ENCODE peak calls at places on chromosome 20, in five cellular contexts. B, Q, M, N and L are unnamed samples. For H3K4me1, the result is how much of the 10 kb centered on the place peaks cover.

GRCh38 chr20:17227199-17227535 is 327 bp downstream of the PCSK2 start:
- DNase-seq in B (no peak), Q (no peak), M (no peak), N (no peak), L (no peak)

GRCh38 chr20:61157301-61157700 is 94.8 kb upstream of the CDH4 start:
- DNase-seq in B (no peak), Q (no peak), M (no peak), N (no peak), L (no peak)

GRCh38 chr20:3586111-3586510 is 77.1 kb downstream of the GFRA4 start:
- DNase-seq in B (no peak), Q (no peak), M (no peak), N (no peak), L (no peak)

GRCh38 chr20:4335722-4336121 is 320.4 kb upstream of the RNF24 start:
- DNase-seq in B (no peak), Q (no peak), M (no peak), N (no peak), L (no peak)

GRCh38 chr20:17655865-17656489 is 26.1 kb downstream of the RRBP1 start:
- DNase-seq in B (no peak), Q (no peak), M (peak), N (no peak), L (no peak)

GRCh38 chr20:37095108-37095608 is 639 bp downstream of the RBL1 start:
- DNase-seq in B (peak), Q (no peak), M (no peak), N (peak), L (no peak)

GRCh38 chr20:57161478-57162194 is 104.8 kb downstream of the BMP7 start:
- DNase-seq in B (no peak), Q (no peak), M (peak), N (no peak), L (no peak)

GRCh38 chr20:31666258-31667042 is 28.7 kb downstream of the COX4I2 start:
- DNase-seq in B (no peak), Q (no peak), M (no peak), N (no peak), L (peak)

GRCh38 chr20:20440473-20440872 is 72.6 kb downstream of the INSM1 start:
- DNase-seq in B (no peak), Q (no peak), M (no peak), N (no peak), L (no peak)

GRCh38 chr20:52454660-52455059 is 263.1 kb upstream of the ZFP64 start:
- DNase-seq in B (no peak), Q (no peak), M (no peak), N (no peak), L (no peak)

GRCh38 chr20:57650756-57651483 is 30.7 kb upstream of the ZBP1 start:
- DNase-seq in B (peak), Q (no peak), M (peak), N (no peak), L (peak)

GRCh38 chr20:36998652-36999051 is 47.1 kb upstream of the SAMHD1 start:
- DNase-seq in B (no peak), Q (no peak), M (no peak), N (no peak), L (no peak)

GRCh38 chr20:41293269-41294037 is 24.1 kb downstream of the ZHX3 start:
- DNase-seq in B (no peak), Q (no peak), M (no peak), N (no peak), L (no peak)

GRCh38 chr20:40489886-40490285 is 199.2 kb downstream of the MAFB start:
- DNase-seq in B (no peak), Q (no peak), M (no peak), N (no peak), L (no peak)

GRCh38 chr20:2709205-2709981 is 16.8 kb downstream of the EBF4 start:
- DNase-seq in B (no peak), Q (no peak), M (no peak), N (no peak), L (peak)

GRCh38 chr20:53981752-53982437 is 88.5 kb downstream of the BCAS1 start:
- DNase-seq in B (no peak), Q (no peak), M (no peak), N (no peak), L (no peak)

GRCh38 chr20:25278636-25279361 is 30.9 kb downstream of the PYGB start:
- DNase-seq in B (no peak), Q (no peak), M (peak), N (no peak), L (no peak)

GRCh38 chr20:58228103-58228483 is 360 bp downstream of the ANKRD60 start:
- DNase-seq in B (no peak), Q (no peak), M (no peak), N (no peak), L (no peak)

GRCh38 chr20:3560578-3560977 is 89.8 kb downstream of the ATRN start:
- DNase-seq in B (no peak), Q (no peak), M (no peak), N (no peak), L (no peak)

GRCh38 chr20:32460231-32460630 is 102.1 kb downstream of the ASXL1 start:
- DNase-seq in B (no peak), Q (no peak), M (no peak), N (no peak), L (no peak)

GRCh38 chr20:32707691-32708581 is 34.2 kb upstream of the C20orf203 start:
- DNase-seq in B (no peak), Q (no peak), M (no peak), N (no peak), L (no peak)

GRCh38 chr20:973785-974194 is 28.3 kb downstream of the RSPO4 start:
- DNase-seq in B (peak), Q (no peak), M (no peak), N (peak), L (peak)

GRCh38 chr20:53208110-53208908 is 236.2 kb downstream of the TSHZ2 start:
- DNase-seq in B (peak), Q (no peak), M (no peak), N (peak), L (no peak)

GRCh38 chr20:34941224-34941623 is 14.4 kb downstream of the GSS start:
- DNase-seq in B (no peak), Q (no peak), M (no peak), N (no peak), L (no peak)

GRCh38 chr20:11814276-11814675 is 103.4 kb upstream of the BTBD3 start:
- DNase-seq in B (no peak), Q (no peak), M (no peak), N (no peak), L (no peak)

GRCh38 chr20:62914970-62915457 is 11.3 kb downstream of the DIDO1 start:
- DNase-seq in B (peak), Q (no peak), M (peak), N (no peak), L (no peak)

DNA sequence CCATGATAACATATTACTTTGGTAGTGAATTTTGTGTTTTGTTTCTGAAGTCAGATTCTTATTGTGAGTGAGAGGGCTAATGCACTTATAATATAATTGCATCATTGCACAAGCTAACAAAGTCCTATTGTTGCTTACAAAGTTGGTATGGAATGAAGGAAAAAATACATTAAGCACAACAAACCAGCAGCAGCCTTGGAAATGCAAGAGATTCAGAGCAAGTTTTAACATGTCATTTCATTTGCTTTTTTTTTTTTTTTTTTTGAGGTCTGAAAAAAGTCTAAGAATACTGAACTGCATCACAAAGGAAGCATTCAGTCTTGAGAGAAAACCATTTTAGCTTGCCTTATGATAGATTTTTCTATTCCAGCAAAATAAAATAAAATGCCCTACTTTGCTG is 57.6 kb downstream of the PLCB4 start:
- DNase-seq in B (no peak), Q (no peak), M (no peak), N (no peak), L (no peak)
- H3K4me3 ChIP-seq in B (no peak), Q (no peak), M (no peak), N (no peak), L (no peak)

GRCh38 chr20:51412333-51412761 is 130.2 kb downstream of the NFATC2 start:
- DNase-seq in B (no peak), Q (peak), M (no peak), N (no peak), L (no peak)

GRCh38 chr20:51411867-51412266 is 130.7 kb downstream of the NFATC2 start:
- DNase-seq in B (no peak), Q (no peak), M (no peak), N (no peak), L (no peak)

GRCh38 chr20:51409192-51409875 is 133.2 kb downstream of the NFATC2 start:
- DNase-seq in B (no peak), Q (no peak), M (no peak), N (no peak), L (no peak)

GRCh38 chr20:51412991-51413471 is 129.5 kb downstream of the NFATC2 start:
- DNase-seq in B (no peak), Q (no peak), M (no peak), N (no peak), L (no peak)

DNA sequence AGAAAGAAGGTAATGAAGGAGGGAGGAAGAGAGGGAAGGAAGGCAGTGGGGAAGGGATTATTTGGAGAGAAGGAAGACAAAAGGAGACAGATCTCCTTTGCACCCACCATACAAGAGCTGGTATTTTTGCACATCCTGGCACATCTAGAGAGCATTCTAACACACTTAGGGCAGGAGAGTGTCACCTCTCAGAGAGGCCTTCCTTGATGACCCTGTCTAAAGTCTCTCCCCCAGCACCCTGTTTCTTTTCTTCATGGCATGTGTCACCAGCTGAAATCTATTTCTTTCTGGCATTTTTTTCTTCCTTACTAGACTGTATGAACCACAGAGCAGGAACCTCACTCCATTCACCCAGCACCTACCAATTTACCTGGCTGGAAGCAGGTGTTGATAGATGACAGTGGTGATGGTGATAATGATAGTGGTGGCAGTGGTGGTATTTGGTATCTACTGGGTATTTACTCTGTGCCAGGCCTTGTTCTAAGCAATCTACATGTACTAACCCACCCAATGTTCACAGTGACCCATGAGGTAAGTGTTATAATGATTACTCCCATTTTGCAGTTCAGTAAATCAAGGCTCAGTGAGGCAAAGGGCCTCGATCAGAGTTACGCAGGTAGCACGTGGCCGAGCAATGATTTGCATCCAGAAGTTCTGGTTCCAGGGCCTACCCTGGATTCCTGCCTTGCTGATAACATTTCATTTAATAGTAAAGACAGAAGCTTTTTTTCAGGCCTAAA is 131.8 kb downstream of the NFATC2 start:
- DNase-seq in B (no peak), Q (no peak), M (no peak), N (no peak), L (no peak)
- H3K4me1 ChIP-seq in B (under half), Q (under half), M (under half), N (under half), L (under half)

GRCh38 chr20:42959996-42960395 is 229.7 kb downstream of the PTPRT start:
- DNase-seq in B (no peak), Q (no peak), M (no peak), N (no peak), L (no peak)
- H3K27ac ChIP-seq in B (no peak), Q (no peak), M (no peak), N (peak), L (no peak)

GRCh38 chr20:50305636-50306477 is 115.2 kb downstream of the CEBPB start:
- DNase-seq in B (no peak), Q (no peak), M (peak), N (no peak), L (no peak)

GRCh38 chr20:50304501-50304856 is 113.8 kb downstream of the CEBPB start:
- DNase-seq in B (no peak), Q (no peak), M (peak), N (no peak), L (no peak)

GRCh38 chr20:50303573-50304500 is 113.2 kb downstream of the CEBPB start:
- DNase-seq in B (no peak), Q (no peak), M (peak), N (no peak), L (peak)

GRCh38 chr20:50306478-50307423 is 116.1 kb downstream of the CEBPB start:
- DNase-seq in B (no peak), Q (no peak), M (peak), N (no peak), L (no peak)

DNA sequence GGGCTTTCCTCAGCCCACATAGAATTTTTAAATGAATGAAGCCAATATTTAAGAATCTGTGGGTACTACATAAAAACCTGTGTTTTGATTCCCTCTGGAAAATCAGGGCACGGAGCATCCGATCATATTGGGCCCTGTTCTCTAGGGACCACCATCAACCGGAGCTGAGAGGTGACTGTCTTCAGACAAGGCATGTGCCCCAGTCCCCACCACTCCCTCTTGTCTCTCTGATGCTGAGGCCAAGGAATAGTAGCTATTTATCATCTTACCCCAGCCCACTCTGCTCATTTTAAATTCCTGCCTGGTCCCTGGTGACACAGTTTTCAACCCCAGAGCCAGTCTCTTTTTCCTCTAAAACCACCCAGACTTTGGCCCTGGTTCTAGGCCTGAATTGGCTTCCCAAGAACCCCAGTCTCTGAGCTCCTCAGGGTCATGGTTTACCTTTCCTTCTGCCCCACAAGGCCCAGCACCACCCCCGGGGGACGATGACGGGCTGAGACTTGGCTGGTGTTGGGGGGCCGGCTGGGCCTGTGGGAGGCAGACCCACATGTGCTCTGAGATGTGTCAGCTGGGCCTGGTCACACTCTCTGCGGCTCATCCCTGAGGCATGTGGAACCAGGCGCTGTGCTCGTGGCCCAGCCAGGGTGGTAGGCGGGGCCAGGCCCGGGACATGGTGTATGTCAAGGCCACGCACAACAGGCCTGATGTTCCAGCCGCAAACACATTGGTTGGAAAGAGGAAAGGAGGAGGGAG is 114.4 kb downstream of the CEBPB start:
- DNase-seq in B (no peak), Q (peak), M (peak), N (no peak), L (peak)
- H3K4me3 ChIP-seq in B (no peak), Q (no peak), M (no peak), N (no peak), L (no peak)

GRCh38 chr20:47577271-47577670 is 75.6 kb downstream of the NCOA3 start:
- DNase-seq in B (no peak), Q (no peak), M (no peak), N (no peak), L (no peak)
- H3K4me1 ChIP-seq in B (under half), Q (under half), M (under half), N (half or more), L (under half)

GRCh38 chr20:47990507-47991132 is 205.3 kb upstream of the SULF2 start:
- DNase-seq in B (no peak), Q (no peak), M (no peak), N (no peak), L (no peak)
- H3K27ac ChIP-seq in B (no peak), Q (no peak), M (no peak), N (no peak), L (no peak)

GRCh38 chr20:45834797-45835161 is 1.2 kb downstream of the SNX21 start:
- DNase-seq in B (no peak), Q (no peak), M (peak), N (no peak), L (no peak)
- H3K4me3 ChIP-seq in B (no peak), Q (peak), M (peak), N (no peak), L (peak)

GRCh38 chr20:23638309-23638708 is 554 bp upstream of the CST3 start:
- DNase-seq in B (no peak), Q (no peak), M (no peak), N (no peak), L (no peak)
- H3K4me1 ChIP-seq in B (under half), Q (under half), M (under half), N (under half), L (under half)

GRCh38 chr20:59816146-59816743 is 117.2 kb downstream of the SYCP2 start:
- DNase-seq in B (no peak), Q (no peak), M (no peak), N (no peak), L (no peak)
- H3K27ac ChIP-seq in B (no peak), Q (no peak), M (no peak), N (no peak), L (no peak)